ENCODE peak calls at places on chromosomes 3 and 15, in five cellular contexts. S is esophagus squamous epithelium, Q is IMR-90, N is neuronal stem cell, R is A549. Z is an unnamed sample. For H3K4me1, the result is how much of the 10 kb centered on the place peaks cover.

GRCh38 chr3:184031187-184031792 is at the start of gene HTR3D:
- DNase-seq in S (no peak), Q (no peak), N (no peak), R (no peak), Z (no peak)

GRCh38 chr15:68581725-68582124 is 2.9 kb downstream of the CORO2B start:
- DNase-seq in S (no peak), Q (no peak), N (no peak), R (no peak), Z (no peak)

GRCh38 chr3:38960042-38960622 is 91.6 kb downstream of the SCN11A start:
- DNase-seq in S (no peak), Q (peak), N (no peak), R (no peak), Z (no peak)

GRCh38 chr15:84649706-84650105 is 4.4 kb downstream of the WDR73 start:
- DNase-seq in S (no peak), Q (peak), N (no peak), R (no peak), Z (no peak)

GRCh38 chr15:59885832-59886231 is 118.3 kb upstream of the FOXB1 start:
- DNase-seq in S (no peak), Q (no peak), N (no peak), R (no peak), Z (peak)

GRCh38 chr15:82986442-82986780 is 401 bp downstream of the RAMAC start:
- DNase-seq in S (no peak), Q (peak), N (no peak), R (no peak), Z (peak)

GRCh38 chr3:57098418-57099310 is 38.2 kb downstream of the SPATA12 start:
- DNase-seq in S (no peak), Q (no peak), N (no peak), R (no peak), Z (no peak)

GRCh38 chr3:35523838-35524237 is 115.5 kb upstream of the ARPP21 start:
- DNase-seq in S (no peak), Q (no peak), N (no peak), R (peak), Z (no peak)

GRCh38 chr3:159455741-159456181 is 532.9 kb upstream of the IL12A start:
- DNase-seq in S (no peak), Q (peak), N (no peak), R (no peak), Z (peak)

GRCh38 chr3:40582401-40583027 is 57.8 kb downstream of the ZNF621 start:
- DNase-seq in S (no peak), Q (no peak), N (no peak), R (no peak), Z (no peak)

GRCh38 chr3:100002599-100003350 is 111.5 kb downstream of the FILIP1L start:
- DNase-seq in S (no peak), Q (peak), N (no peak), R (peak), Z (peak)

GRCh38 chr3:170980399-170980798 is 46.1 kb downstream of the SLC2A2 start:
- DNase-seq in S (no peak), Q (no peak), N (no peak), R (no peak), Z (no peak)

GRCh38 chr3:15241341-15241740 is 35.3 kb downstream of the CAPN7 start:
- DNase-seq in S (no peak), Q (no peak), N (no peak), R (peak), Z (no peak)

GRCh38 chr3:134232976-134233375 is 17.7 kb downstream of the RYK start:
- DNase-seq in S (no peak), Q (no peak), N (no peak), R (no peak), Z (no peak)
- H3K4me1 ChIP-seq in S (under half), Q (under half), N (under half), R (under half), Z (under half)

DNA sequence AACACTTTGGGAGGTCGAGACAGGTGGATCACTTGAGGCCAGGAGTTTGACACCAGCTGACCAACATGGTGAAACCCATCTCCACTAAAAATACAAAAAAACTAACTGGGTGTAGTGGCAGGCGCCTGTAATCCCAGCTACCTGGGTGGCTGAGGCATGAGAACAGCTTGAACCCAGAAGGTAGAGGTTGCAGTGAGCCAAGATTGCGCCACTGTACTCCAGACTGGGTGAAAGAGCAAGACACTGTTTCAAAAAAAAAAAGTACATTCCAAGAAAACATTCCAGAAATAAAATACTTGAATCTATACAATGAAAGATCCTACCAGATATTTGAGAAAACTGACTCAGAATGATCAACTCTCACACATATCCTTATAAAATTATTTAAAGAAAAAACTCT is 30.4 kb downstream of the TFDP2 start:
- DNase-seq in S (no peak), Q (no peak), N (no peak), R (no peak), Z (no peak)
- H3K4me1 ChIP-seq in S (under half), Q (under half), N (under half), R (under half), Z (under half)

GRCh38 chr3:196280689-196281463 is 6.7 kb downstream of the PCYT1A start:
- DNase-seq in S (no peak), Q (no peak), N (no peak), R (no peak), Z (no peak)

GRCh38 chr3:196287405-196288140 is at the start of gene PCYT1A:
- DNase-seq in S (peak), Q (peak), N (peak), R (peak), Z (peak)

GRCh38 chr3:196281962-196282361 is 5.6 kb downstream of the PCYT1A start:
- DNase-seq in S (no peak), Q (no peak), N (no peak), R (no peak), Z (no peak)

GRCh38 chr3:196287066-196287404 is 491 bp downstream of the PCYT1A start:
- DNase-seq in S (no peak), Q (no peak), N (no peak), R (peak), Z (no peak)

GRCh38 chr3:196284396-196284795 is 3.1 kb downstream of the PCYT1A start:
- DNase-seq in S (no peak), Q (peak), N (no peak), R (no peak), Z (no peak)
- H3K4me1 ChIP-seq in S (under half), Q (under half), N (under half), R (under half), Z (under half)

GRCh38 chr3:62242846-62243245 is 130.5 kb downstream of the FEZF2 start:
- DNase-seq in S (no peak), Q (no peak), N (peak), R (no peak), Z (no peak)

GRCh38 chr3:62238003-62238402 is 135.3 kb downstream of the FEZF2 start:
- DNase-seq in S (no peak), Q (no peak), N (no peak), R (no peak), Z (no peak)

GRCh38 chr3:62237296-62237948 is 135.9 kb downstream of the FEZF2 start:
- DNase-seq in S (no peak), Q (no peak), N (no peak), R (no peak), Z (no peak)

GRCh38 chr3:62238431-62238830 is 134.9 kb downstream of the FEZF2 start:
- DNase-seq in S (no peak), Q (no peak), N (no peak), R (no peak), Z (no peak)

GRCh38 chr3:62241279-62241678 is 132.1 kb downstream of the FEZF2 start:
- DNase-seq in S (no peak), Q (no peak), N (no peak), R (no peak), Z (no peak)
- H3K4me1 ChIP-seq in S (under half), Q (under half), N (under half), R (under half), Z (under half)

GRCh38 chr3:195542261-195542660 is 864 bp downstream of the PPP1R2 start:
- DNase-seq in S (no peak), Q (no peak), N (no peak), R (no peak), Z (peak)
- H3K4me1 ChIP-seq in S (under half), Q (under half), N (under half), R (under half), Z (under half)

GRCh38 chr15:90038639-90039095 is 37.5 kb downstream of the ZNF710 start:
- DNase-seq in S (no peak), Q (no peak), N (no peak), R (no peak), Z (no peak)

GRCh38 chr15:90036806-90037509 is 35.8 kb downstream of the ZNF710 start:
- DNase-seq in S (no peak), Q (no peak), N (no peak), R (no peak), Z (no peak)

GRCh38 chr15:90037961-90038633 is 37.0 kb downstream of the ZNF710 start:
- DNase-seq in S (no peak), Q (peak), N (no peak), R (no peak), Z (no peak)

GRCh38 chr15:90036343-90036742 is 35.2 kb downstream of the ZNF710 start:
- DNase-seq in S (no peak), Q (no peak), N (peak), R (no peak), Z (no peak)

DNA sequence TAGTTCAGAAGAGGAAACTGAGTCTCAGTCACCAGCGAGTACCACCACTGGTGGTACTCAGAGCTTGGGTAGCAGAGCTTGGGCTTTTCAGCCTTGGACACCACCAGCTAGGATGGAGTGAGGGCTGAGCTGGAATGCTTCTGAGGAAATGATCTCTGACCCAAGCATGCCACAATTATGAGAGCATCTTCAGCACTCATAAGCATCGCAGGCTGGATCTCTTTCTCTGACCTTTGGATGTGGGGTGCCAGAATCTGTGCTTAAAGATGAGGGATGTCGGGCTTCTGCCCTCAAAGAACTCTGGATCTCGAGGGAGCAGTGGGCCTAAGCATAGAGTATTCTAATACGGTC is 36.4 kb downstream of the ZNF710 start:
- DNase-seq in S (no peak), Q (peak), N (no peak), R (no peak), Z (no peak)
- H3K4me1 ChIP-seq in S (under half), Q (under half), N (under half), R (under half), Z (under half)

GRCh38 chr15:25850154-25851111 is 12.7 kb downstream of the ATP10A start:
- DNase-seq in S (no peak), Q (peak), N (peak), R (peak), Z (no peak)
- H3K4me1 ChIP-seq in S (under half), Q (under half), N (under half), R (half or more), Z (under half)

DNA sequence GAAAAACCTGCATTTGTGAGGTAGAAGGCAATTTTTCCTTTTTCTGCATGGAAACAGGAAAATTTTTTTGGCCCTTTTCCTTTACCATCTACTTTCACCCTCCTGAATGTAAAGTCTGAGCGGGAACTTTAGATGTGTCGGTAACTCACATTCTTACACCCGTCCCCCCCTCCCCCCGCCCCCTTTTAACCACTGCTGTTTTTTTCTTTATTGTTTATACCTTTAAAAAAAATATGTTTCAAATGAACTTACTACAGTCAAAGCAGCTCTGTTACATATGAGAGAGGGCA is 487 bp upstream of the HES1 start:
- DNase-seq in S (no peak), Q (no peak), N (no peak), R (no peak), Z (no peak)
- H3K4me1 ChIP-seq in S (under half), Q (under half), N (half or more), R (half or more), Z (under half)

Z was measured in foreskin keratinocyte.